ENCODE peak calls at places on chromosomes 5 and 9, in eight cellular contexts. One of them, this sample, is unnamed. For H3K27me3, the result is how much of the 10 kb centered on the place peaks cover.

GRCh38 chr9:126403451-126403850 is 76.8 kb downstream of the MVB12B start:
- DNase-seq in uterus: no peak
- DNase-seq in GM23338: no peak
- DNase-seq in dorsolateral prefrontal cortex: no peak
- DNase-seq in hepatocyte: no peak
- DNase-seq in transverse colon: no peak
- DNase-seq in CD8-positive, alpha-beta T cell: no peak
- DNase-seq in testis: no peak
- DNase-seq in this sample: no peak

GRCh38 chr9:78064075-78064474 is 32.5 kb upstream of the GNAQ start:
- DNase-seq in uterus: no peak
- DNase-seq in GM23338: no peak
- DNase-seq in dorsolateral prefrontal cortex: peak
- DNase-seq in hepatocyte: no peak
- DNase-seq in transverse colon: no peak
- DNase-seq in CD8-positive, alpha-beta T cell: no peak
- DNase-seq in testis: no peak
- DNase-seq in this sample: no peak

GRCh38 chr9:76602191-76602590 is 143.2 kb downstream of the GCNT1 start:
- DNase-seq in uterus: no peak
- DNase-seq in GM23338: no peak
- DNase-seq in dorsolateral prefrontal cortex: no peak
- DNase-seq in hepatocyte: no peak
- DNase-seq in transverse colon: no peak
- DNase-seq in CD8-positive, alpha-beta T cell: no peak
- DNase-seq in testis: no peak
- DNase-seq in this sample: no peak

GRCh38 chr5:171953860-171954701 is 52.4 kb downstream of the FBXW11 start:
- DNase-seq in uterus: no peak
- DNase-seq in GM23338: no peak
- DNase-seq in dorsolateral prefrontal cortex: no peak
- DNase-seq in hepatocyte: peak
- DNase-seq in transverse colon: no peak
- DNase-seq in CD8-positive, alpha-beta T cell: no peak
- DNase-seq in testis: peak
- DNase-seq in this sample: no peak

GRCh38 chr5:112579771-112580170 is 157.9 kb upstream of the APC start:
- DNase-seq in uterus: no peak
- DNase-seq in GM23338: no peak
- DNase-seq in dorsolateral prefrontal cortex: no peak
- DNase-seq in hepatocyte: no peak
- DNase-seq in transverse colon: no peak
- DNase-seq in CD8-positive, alpha-beta T cell: no peak
- DNase-seq in testis: no peak
- DNase-seq in this sample: no peak

GRCh38 chr9:21465859-21466518 is 16.1 kb downstream of the IFNE start:
- DNase-seq in uterus: no peak
- DNase-seq in GM23338: peak
- DNase-seq in dorsolateral prefrontal cortex: no peak
- DNase-seq in hepatocyte: peak
- DNase-seq in transverse colon: no peak
- DNase-seq in CD8-positive, alpha-beta T cell: no peak
- DNase-seq in testis: no peak
- DNase-seq in this sample: no peak

GRCh38 chr9:131740898-131741297 is 1.0 kb upstream of the RAPGEF1 start:
- DNase-seq in uterus: no peak
- DNase-seq in GM23338: no peak
- DNase-seq in dorsolateral prefrontal cortex: no peak
- DNase-seq in hepatocyte: no peak
- DNase-seq in transverse colon: no peak
- DNase-seq in CD8-positive, alpha-beta T cell: no peak
- DNase-seq in testis: no peak
- DNase-seq in this sample: no peak

GRCh38 chr9:11946521-11946920 is 746.7 kb upstream of the TYRP1 start:
- DNase-seq in uterus: no peak
- DNase-seq in GM23338: no peak
- DNase-seq in dorsolateral prefrontal cortex: no peak
- DNase-seq in hepatocyte: no peak
- DNase-seq in transverse colon: no peak
- DNase-seq in CD8-positive, alpha-beta T cell: no peak
- DNase-seq in testis: no peak
- DNase-seq in this sample: no peak

GRCh38 chr9:5621327-5621726 is 7.6 kb upstream of the RIC1 start:
- DNase-seq in uterus: no peak
- DNase-seq in GM23338: no peak
- DNase-seq in dorsolateral prefrontal cortex: no peak
- DNase-seq in hepatocyte: no peak
- DNase-seq in transverse colon: no peak
- DNase-seq in CD8-positive, alpha-beta T cell: no peak
- DNase-seq in testis: no peak
- DNase-seq in this sample: no peak

GRCh38 chr9:134833294-134833880 is 47.2 kb upstream of the FCN2 start:
- DNase-seq in uterus: no peak
- DNase-seq in GM23338: no peak
- DNase-seq in dorsolateral prefrontal cortex: no peak
- DNase-seq in hepatocyte: no peak
- DNase-seq in transverse colon: no peak
- DNase-seq in CD8-positive, alpha-beta T cell: no peak
- DNase-seq in testis: no peak
- DNase-seq in this sample: no peak

GRCh38 chr5:96344678-96345612 is 88.1 kb downstream of the PCSK1 start:
- DNase-seq in uterus: no peak
- DNase-seq in GM23338: peak
- DNase-seq in dorsolateral prefrontal cortex: no peak
- DNase-seq in hepatocyte: peak
- DNase-seq in transverse colon: peak
- DNase-seq in CD8-positive, alpha-beta T cell: no peak
- DNase-seq in testis: peak
- DNase-seq in this sample: no peak

GRCh38 chr9:133568186-133568585 is 33.7 kb downstream of the ADAMTSL2 start:
- DNase-seq in uterus: no peak
- DNase-seq in GM23338: no peak
- DNase-seq in dorsolateral prefrontal cortex: no peak
- DNase-seq in hepatocyte: no peak
- DNase-seq in transverse colon: no peak
- DNase-seq in CD8-positive, alpha-beta T cell: no peak
- DNase-seq in testis: no peak
- DNase-seq in this sample: no peak

GRCh38 chr5:150339165-150339564 is 18.3 kb upstream of the TCOF1 start:
- DNase-seq in uterus: no peak
- DNase-seq in GM23338: no peak
- DNase-seq in dorsolateral prefrontal cortex: peak
- DNase-seq in hepatocyte: no peak
- DNase-seq in transverse colon: no peak
- DNase-seq in CD8-positive, alpha-beta T cell: no peak
- DNase-seq in testis: no peak
- DNase-seq in this sample: no peak

GRCh38 chr5:115209279-115209678 is 39.6 kb upstream of the TRIM36 start:
- DNase-seq in uterus: no peak
- DNase-seq in GM23338: no peak
- DNase-seq in dorsolateral prefrontal cortex: no peak
- DNase-seq in hepatocyte: no peak
- DNase-seq in transverse colon: peak
- DNase-seq in CD8-positive, alpha-beta T cell: no peak
- DNase-seq in testis: no peak
- DNase-seq in this sample: no peak

GRCh38 chr9:95406114-95406513 is 88.6 kb upstream of the FANCC start:
- DNase-seq in uterus: peak
- DNase-seq in GM23338: no peak
- DNase-seq in dorsolateral prefrontal cortex: no peak
- DNase-seq in hepatocyte: peak
- DNase-seq in transverse colon: no peak
- DNase-seq in CD8-positive, alpha-beta T cell: no peak
- DNase-seq in testis: no peak
- DNase-seq in this sample: no peak

DNA sequence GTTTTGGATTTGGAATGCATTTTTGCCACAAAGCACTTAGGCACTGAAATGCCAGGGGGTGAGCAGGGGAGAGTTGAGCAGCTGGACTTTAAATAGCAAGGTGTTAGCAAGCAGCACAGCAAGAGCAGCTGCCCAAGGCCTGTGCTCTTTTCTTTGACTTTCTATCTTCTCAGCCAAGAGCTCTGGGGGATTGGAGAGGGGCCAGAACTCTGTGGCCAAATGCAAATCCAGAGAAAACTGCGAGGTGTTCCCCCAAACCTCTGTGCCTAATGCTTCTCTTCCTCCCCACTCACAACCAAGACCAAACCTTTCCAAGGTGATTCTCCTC is 118.8 kb upstream of the WWC1 start:
- DNase-seq in uterus: no peak
- DNase-seq in GM23338: no peak
- DNase-seq in dorsolateral prefrontal cortex: no peak
- DNase-seq in hepatocyte: no peak
- DNase-seq in transverse colon: no peak
- DNase-seq in CD8-positive, alpha-beta T cell: no peak
- DNase-seq in testis: peak
- DNase-seq in this sample: no peak
- H3K27ac ChIP-seq in uterus: no peak
- H3K27ac ChIP-seq in GM23338: no peak
- H3K27ac ChIP-seq in dorsolateral prefrontal cortex: peak
- H3K27ac ChIP-seq in hepatocyte: no peak
- H3K27ac ChIP-seq in transverse colon: no peak
- H3K27ac ChIP-seq in CD8-positive, alpha-beta T cell: no peak
- H3K27ac ChIP-seq in testis: no peak
- H3K27ac ChIP-seq in this sample: no peak

GRCh38 chr9:108850293-108850897 is 5.4 kb downstream of the ACTL7B start:
- DNase-seq in uterus: no peak
- DNase-seq in GM23338: peak
- DNase-seq in dorsolateral prefrontal cortex: no peak
- DNase-seq in hepatocyte: peak
- DNase-seq in transverse colon: no peak
- DNase-seq in CD8-positive, alpha-beta T cell: no peak
- DNase-seq in testis: peak
- DNase-seq in this sample: no peak
- TF ChIP-seq CTCF in uterus: no peak
- TF ChIP-seq CTCF in GM23338: peak
- TF ChIP-seq CTCF in dorsolateral prefrontal cortex: no peak
- TF ChIP-seq CTCF in hepatocyte: peak
- TF ChIP-seq CTCF in transverse colon: no peak
- TF ChIP-seq CTCF in CD8-positive, alpha-beta T cell: no peak
- TF ChIP-seq CTCF in testis: no peak
- TF ChIP-seq CTCF in this sample: no peak

GRCh38 chr5:127029513-127030258 is 672 bp downstream of the MARCHF3 start:
- DNase-seq in uterus: peak
- DNase-seq in GM23338: peak
- DNase-seq in dorsolateral prefrontal cortex: no peak
- DNase-seq in hepatocyte: peak
- DNase-seq in transverse colon: peak
- DNase-seq in CD8-positive, alpha-beta T cell: peak
- DNase-seq in testis: peak
- DNase-seq in this sample: peak

GRCh38 chr5:127031147-127031862 is 947 bp upstream of the MARCHF3 start:
- DNase-seq in uterus: no peak
- DNase-seq in GM23338: peak
- DNase-seq in dorsolateral prefrontal cortex: no peak
- DNase-seq in hepatocyte: peak
- DNase-seq in transverse colon: no peak
- DNase-seq in CD8-positive, alpha-beta T cell: peak
- DNase-seq in testis: peak
- DNase-seq in this sample: no peak

GRCh38 chr5:127028822-127029457 is 1.4 kb downstream of the MARCHF3 start:
- DNase-seq in uterus: no peak
- DNase-seq in GM23338: no peak
- DNase-seq in dorsolateral prefrontal cortex: peak
- DNase-seq in hepatocyte: peak
- DNase-seq in transverse colon: peak
- DNase-seq in CD8-positive, alpha-beta T cell: no peak
- DNase-seq in testis: peak
- DNase-seq in this sample: no peak

GRCh38 chr5:127031863-127032232 is 1.5 kb upstream of the MARCHF3 start:
- DNase-seq in uterus: no peak
- DNase-seq in GM23338: no peak
- DNase-seq in dorsolateral prefrontal cortex: no peak
- DNase-seq in hepatocyte: no peak
- DNase-seq in transverse colon: no peak
- DNase-seq in CD8-positive, alpha-beta T cell: no peak
- DNase-seq in testis: no peak
- DNase-seq in this sample: no peak

DNA sequence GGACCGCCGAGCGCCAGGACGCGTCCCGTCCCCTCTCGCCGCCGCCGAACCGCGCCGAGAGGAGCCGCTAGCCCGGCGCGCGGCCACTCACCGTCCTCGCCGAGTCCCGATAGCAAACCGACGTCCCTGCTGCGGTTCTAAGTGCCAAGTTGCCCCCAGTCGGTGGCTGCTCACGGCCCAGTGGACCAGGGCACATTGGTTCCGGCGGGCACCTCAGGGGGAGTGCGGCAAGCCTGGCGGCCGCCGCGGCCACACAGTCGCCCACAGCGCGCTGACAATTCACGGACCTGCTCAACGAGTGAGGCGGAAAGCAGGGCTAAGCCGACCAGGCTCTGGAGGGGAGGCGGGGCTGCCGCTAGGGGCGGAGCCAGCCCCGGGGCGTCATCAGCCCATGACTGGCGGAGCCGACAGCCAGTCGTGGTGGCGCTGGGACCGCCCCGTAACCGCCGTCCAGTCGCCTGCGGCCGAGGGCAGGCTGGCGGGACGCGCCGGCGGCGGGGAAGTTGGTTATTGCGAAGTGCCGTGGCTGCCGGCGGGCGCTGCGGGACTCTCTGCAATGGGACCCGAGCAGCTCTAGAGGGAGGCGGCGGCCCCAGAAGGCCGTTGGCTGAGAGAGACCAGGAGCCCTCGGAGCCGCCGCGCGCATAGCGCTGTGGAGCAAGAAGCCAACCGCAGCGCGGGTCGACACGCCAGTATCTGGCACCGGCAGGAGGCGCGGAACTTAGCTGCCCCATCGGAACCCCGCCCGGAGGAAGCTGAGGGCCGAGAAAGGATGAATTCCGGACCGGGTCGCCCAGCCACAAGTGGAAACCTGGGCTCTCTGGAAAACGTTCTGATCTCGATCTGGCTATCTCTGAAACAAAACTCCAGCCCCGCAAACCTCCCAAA is at the start of gene MARCHF3:
- DNase-seq in uterus: peak
- DNase-seq in GM23338: peak
- DNase-seq in dorsolateral prefrontal cortex: peak
- DNase-seq in hepatocyte: peak
- DNase-seq in transverse colon: peak
- DNase-seq in CD8-positive, alpha-beta T cell: peak
- DNase-seq in testis: peak
- DNase-seq in this sample: peak
- H3K27me3 ChIP-seq in uterus: under half
- H3K27me3 ChIP-seq in GM23338: under half
- H3K27me3 ChIP-seq in dorsolateral prefrontal cortex: under half
- H3K27me3 ChIP-seq in hepatocyte: under half
- H3K27me3 ChIP-seq in transverse colon: under half
- H3K27me3 ChIP-seq in CD8-positive, alpha-beta T cell: under half
- H3K27me3 ChIP-seq in testis: under half
- H3K27me3 ChIP-seq in this sample: under half

GRCh38 chr5:17189381-17190036 is 27.9 kb upstream of the BASP1 start:
- DNase-seq in uterus: peak
- DNase-seq in GM23338: peak
- DNase-seq in dorsolateral prefrontal cortex: peak
- DNase-seq in hepatocyte: peak
- DNase-seq in transverse colon: peak
- DNase-seq in CD8-positive, alpha-beta T cell: peak
- DNase-seq in testis: peak
- DNase-seq in this sample: peak
- H3K27ac ChIP-seq in uterus: no peak
- H3K27ac ChIP-seq in GM23338: no peak
- H3K27ac ChIP-seq in dorsolateral prefrontal cortex: no peak
- H3K27ac ChIP-seq in hepatocyte: peak
- H3K27ac ChIP-seq in transverse colon: peak
- H3K27ac ChIP-seq in CD8-positive, alpha-beta T cell: no peak
- H3K27ac ChIP-seq in testis: no peak
- H3K27ac ChIP-seq in this sample: no peak

This sample was measured in CD4-positive, alpha-beta T cell.